ENCODE peak calls at places on chromosomes 12 and 14, in six cellular contexts. K is nephron progenitor cell, G is mucosa of descending colon, A is WERI-Rb-1, N is transverse colon, M is IMR-90. Z is an unnamed sample.
A peak's percentile ranks its signal among the peaks of the same experiment; 100 is the strongest.

GRCh38 chr12:76284816-76285750 is 63.1 kb downstream of the BBS10 start:
- DNase-seq in G (no peak), M (peak; percentile 73), N (no peak), K (no peak), A (no peak), Z (no peak)

GRCh38 chr14:36519431-36520321 is at the start of gene NKX2-1:
- DNase-seq in A (no peak), N (no peak), G (no peak), M (no peak), K (peak; percentile 41), Z (no peak)

GRCh38 chr12:91381309-91381804 is 198.7 kb upstream of the DCN start:
- DNase-seq in K (peak; percentile 62), A (peak; percentile 13), G (no peak), M (peak; percentile 86), N (no peak), Z (peak; percentile 62)

GRCh38 chr14:72081139-72081538 is 148.9 kb downstream of the RGS6 start:
- DNase-seq in G (no peak), A (no peak), N (no peak), M (no peak), K (no peak), Z (no peak)

GRCh38 chr12:68370006-68370590 is 37.9 kb upstream of the MDM1 start:
- DNase-seq in M (no peak), G (no peak), N (no peak), A (no peak), K (no peak), Z (no peak)

GRCh38 chr14:54804720-54805060 is 97.9 kb downstream of the GCH1 start:
- DNase-seq in N (no peak), A (no peak), M (no peak), K (no peak), G (no peak), Z (no peak)

GRCh38 chr12:60176891-60177290 is 581.1 kb downstream of the SLC16A7 start:
- DNase-seq in N (no peak), A (no peak), K (no peak), M (no peak), G (no peak), Z (no peak)

GRCh38 chr12:121804417-121805111 is 755 bp downstream of the SETD1B start:
- DNase-seq in A (no peak), N (no peak), M (no peak), G (peak; percentile 69), K (peak; percentile 46), Z (no peak)

GRCh38 chr12:123882306-123882705 is 90.3 kb downstream of the CCDC92 start:
- DNase-seq in N (no peak), K (no peak), M (no peak), G (no peak), A (no peak), Z (no peak)

GRCh38 chr14:23327947-23328744 is 6.9 kb downstream of the PABPN1 start:
- DNase-seq in G (peak; percentile 80), A (peak; percentile 74), N (peak; percentile 76), M (peak; percentile 80), K (peak; percentile 72), Z (peak; percentile 60)

GRCh38 chr12:115394498-115395220 is 710.7 kb upstream of the TBX3 start:
- DNase-seq in A (no peak), G (no peak), K (no peak), N (no peak), M (peak; percentile 55), Z (no peak)

GRCh38 chr12:10557766-10558165 is 52.1 kb downstream of the EIF2S3B start:
- DNase-seq in G (no peak), A (no peak), N (no peak), K (no peak), M (no peak), Z (no peak)

GRCh38 chr14:55353686-55354467 is 57.8 kb downstream of the ATG14 start:
- DNase-seq in N (peak; percentile 26), K (no peak), A (peak; percentile 29), M (no peak), G (no peak), Z (no peak)

GRCh38 chr12:102955926-102956737 is 1.3 kb upstream of the ASCL1 start:
- DNase-seq in N (no peak), K (peak; percentile 57), M (no peak), A (no peak), G (no peak), Z (peak; percentile 36)

GRCh38 chr12:30169839-30170591 is 386.3 kb upstream of the TMTC1 start:
- DNase-seq in A (no peak), N (no peak), M (no peak), G (no peak), K (no peak), Z (peak; percentile 43)

GRCh38 chr14:54805080-54805479 is 97.5 kb downstream of the GCH1 start:
- DNase-seq in M (no peak), K (no peak), A (no peak), N (no peak), G (no peak), Z (no peak)

GRCh38 chr14:91249841-91250616 is 5.5 kb upstream of the GPR68 start:
- DNase-seq in M (no peak), G (no peak), N (peak; percentile 46), A (no peak), K (peak; percentile 48), Z (no peak)

GRCh38 chr12:14928946-14929345 is 9.4 kb downstream of the ERP27 start:
- DNase-seq in N (no peak), G (peak; percentile 54), M (no peak), A (no peak), K (no peak), Z (no peak)

GRCh38 chr12:14931791-14932560 is 6.4 kb downstream of the ERP27 start:
- DNase-seq in M (no peak), G (no peak), N (no peak), K (no peak), A (no peak), Z (no peak)

GRCh38 chr12:14927267-14927666 is 11.1 kb downstream of the ERP27 start:
- DNase-seq in A (no peak), K (no peak), M (no peak), N (no peak), G (no peak), Z (no peak)

GRCh38 chr12:14931359-14931758 is 7.0 kb downstream of the ERP27 start:
- DNase-seq in K (no peak), G (no peak), N (no peak), A (no peak), M (no peak), Z (no peak)

DNA sequence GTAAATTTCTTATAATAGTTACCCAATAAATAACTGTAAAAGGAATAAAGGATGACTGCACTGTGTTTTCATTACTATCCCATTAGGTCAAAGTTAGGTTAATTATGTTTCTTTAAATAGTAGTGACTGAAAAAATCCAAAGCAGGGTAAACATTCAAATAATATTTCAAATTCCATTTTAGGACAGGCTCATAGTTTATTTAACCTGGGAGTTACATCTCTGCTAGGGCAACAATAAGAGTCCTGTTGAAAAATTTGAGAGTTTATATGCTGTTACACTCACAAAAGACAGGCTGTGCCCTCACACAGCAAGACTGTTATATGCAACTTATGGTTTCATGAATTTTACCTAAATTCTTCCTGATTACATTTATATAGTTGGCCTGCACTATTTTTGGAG is 8.0 kb downstream of the ERP27 start:
- DNase-seq in K (no peak), A (no peak), N (no peak), M (peak; percentile 27), G (no peak), Z (no peak)
- TF ChIP-seq CTCF in K (no peak), A (no peak), N (no peak), M (peak; percentile 35), G (no peak), Z (no peak)

GRCh38 chr14:99029150-99029915 is 242.7 kb downstream of the BCL11B start:
- DNase-seq in N (no peak), K (no peak), G (no peak), A (no peak), M (no peak), Z (no peak)
- TF ChIP-seq CTCF in N (no peak), K (no peak), G (no peak), A (no peak), M (no peak), Z (no peak)

DNA sequence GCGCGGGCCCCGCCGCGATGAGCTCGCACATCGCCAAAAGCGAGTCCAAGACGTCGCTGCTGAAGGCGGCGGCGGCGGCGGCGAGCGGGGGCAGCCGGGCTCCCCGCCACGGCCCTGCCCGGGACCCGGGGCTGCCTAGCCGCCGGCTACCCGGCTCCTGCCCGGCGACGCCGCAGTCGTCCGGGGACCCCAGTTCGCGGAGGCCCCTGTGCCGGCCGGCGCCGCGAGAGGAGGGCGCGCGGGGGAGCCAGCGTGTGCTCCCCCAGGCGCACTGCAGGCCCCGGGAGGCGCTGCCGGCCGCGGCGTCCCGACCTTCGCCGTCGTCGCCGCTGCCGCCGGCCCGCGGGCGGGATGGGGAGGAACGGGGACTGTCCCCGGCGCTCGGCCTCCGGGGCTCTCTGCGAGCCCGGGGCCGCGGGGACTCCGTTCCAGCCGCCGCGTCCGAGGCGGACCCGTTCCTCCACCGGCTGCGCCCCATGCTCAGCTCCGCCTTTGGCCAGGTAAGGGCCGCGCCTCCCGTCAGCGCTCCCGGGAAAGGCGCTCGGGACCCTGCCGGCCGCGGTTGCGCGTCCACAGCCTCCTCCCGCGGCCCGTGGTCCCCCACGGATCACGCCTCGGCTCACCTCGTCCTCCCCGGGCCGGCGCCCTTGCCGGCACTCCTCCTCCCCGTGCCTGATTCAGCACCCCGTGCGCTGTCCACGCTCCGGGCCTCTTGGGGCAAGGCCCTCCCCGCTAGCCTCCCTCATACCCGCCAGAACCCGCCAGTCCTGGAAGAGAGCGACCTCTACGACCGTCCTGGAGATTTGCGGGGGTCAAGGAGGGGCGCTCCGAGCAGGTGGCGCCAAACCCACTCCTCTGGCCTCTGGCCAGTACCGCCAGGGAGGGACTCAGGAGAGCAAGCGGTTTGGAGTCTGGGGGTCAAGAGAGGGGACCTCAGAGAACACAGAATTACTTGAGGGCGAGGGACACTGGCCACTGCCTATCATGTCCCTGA is 711 bp downstream of the CABP1 start:
- DNase-seq in G (peak; percentile 63), A (no peak), N (peak; percentile 66), M (peak; percentile 46), K (peak; percentile 81), Z (peak; percentile 72)
- TF ChIP-seq CTCF in G (no peak), A (no peak), N (no peak), M (no peak), K (no peak), Z (no peak)

GRCh38 chr14:65486856-65487255 is 74.3 kb downstream of the FUT8 start:
- DNase-seq in K (no peak), G (no peak), N (no peak), M (peak; percentile 42), A (no peak), Z (no peak)
- TF ChIP-seq CTCF in K (no peak), G (no peak), N (no peak), M (no peak), A (no peak), Z (no peak)

GRCh38 chr14:105022276-105022670 is 1.4 kb upstream of the CDCA4 start:
- DNase-seq in N (no peak), K (no peak), M (no peak), G (no peak), A (no peak), Z (no peak)

GRCh38 chr14:105021656-105022275 is 883 bp upstream of the CDCA4 start:
- DNase-seq in M (peak; percentile 44), K (peak; percentile 53), A (peak; percentile 85), N (peak; percentile 64), G (peak; percentile 78), Z (peak; percentile 39)

GRCh38 chr14:105018414-105018813 is 2.5 kb downstream of the CDCA4 start:
- DNase-seq in M (no peak), K (no peak), G (no peak), A (no peak), N (no peak), Z (no peak)

GRCh38 chr14:105020815-105021655 is at the start of gene CDCA4:
- DNase-seq in K (peak; percentile 99), M (peak; percentile 93), N (peak; percentile 97), A (peak; percentile 96), G (peak; percentile 98), Z (peak; percentile 99)

GRCh38 chr14:105019861-105020814 is 745 bp downstream of the CDCA4 start:
- DNase-seq in N (peak; percentile 60), M (peak; percentile 49), G (peak; percentile 41), K (peak; percentile 70), A (no peak), Z (peak; percentile 73)
- TF ChIP-seq CTCF in N (no peak), M (peak; percentile 30), G (no peak), K (no peak), A (no peak), Z (peak; percentile 32)

Z was measured in endothelial cell.